ENCODE peak calls at places on chromosomes 5 and 9, in eight cellular contexts. U is activated naive CD4-positive, alpha-beta T cell; O is brain microvascular endothelial cell; N is fibroblast of the conjunctiva; C is NCI-H82; F is Right ventricle myocardium superior; L is MV-4-11; G is SJSA1. P is an unnamed sample.
A peak's percentile ranks its signal among the peaks of the same experiment; 100 is the strongest.

GRCh38 chr5:177183766-177184165 is 50.2 kb downstream of the NSD1 start:
- DNase-seq in U (no peak), O (no peak), N (no peak), C (no peak), F (no peak), L (no peak), G (no peak), P (no peak)

GRCh38 chr9:99184073-99184426 is 37.7 kb downstream of the ALG2 start:
- DNase-seq in U (no peak), O (no peak), N (no peak), C (no peak), F (peak; percentile 60), L (no peak), G (no peak), P (no peak)

GRCh38 chr9:91809581-91810285 is 140.3 kb downstream of the ROR2 start:
- DNase-seq in U (no peak), O (peak; percentile 13), N (no peak), C (no peak), F (no peak), L (no peak), G (no peak), P (peak; percentile 85)

GRCh38 chr5:151565971-151566370 is 25.2 kb downstream of the FAT2 start:
- DNase-seq in U (no peak), O (no peak), N (no peak), C (no peak), F (no peak), L (no peak), G (no peak), P (no peak)

GRCh38 chr9:130289711-130290241 is 24.2 kb downstream of the HMCN2 start:
- DNase-seq in U (no peak), O (no peak), N (no peak), C (peak; percentile 29), F (no peak), L (no peak), G (no peak), P (no peak)

GRCh38 chr5:134455466-134455865 is 43.8 kb upstream of the CDKN2AIPNL start:
- DNase-seq in U (no peak), O (no peak), N (no peak), C (no peak), F (no peak), L (no peak), G (no peak), P (no peak)

GRCh38 chr5:43110606-43111170 is 10.0 kb upstream of the ZNF131 start:
- DNase-seq in U (peak; percentile 4), O (no peak), N (no peak), C (peak; percentile 10), F (no peak), L (no peak), G (no peak), P (no peak)

GRCh38 chr9:72271617-72272478 is 93.2 kb downstream of the ZFAND5 start:
- DNase-seq in U (no peak), O (peak; percentile 60), N (peak; percentile 32), C (peak; percentile 80), F (no peak), L (peak; percentile 30), G (peak; percentile 52), P (peak; percentile 82)

GRCh38 chr9:121085661-121086060 is 10.9 kb downstream of the CNTRL start:
- DNase-seq in U (no peak), O (no peak), N (no peak), C (no peak), F (no peak), L (no peak), G (no peak), P (peak; percentile 46)

GRCh38 chr5:134124289-134125194 is 10.1 kb downstream of the TCF7 start:
- DNase-seq in U (peak; percentile 26), O (no peak), N (peak; percentile 54), C (no peak), F (no peak), L (no peak), G (peak; percentile 94), P (peak; percentile 87)

GRCh38 chr9:91039835-91040140 is 238.2 kb downstream of the SYK start:
- DNase-seq in U (no peak), O (no peak), N (no peak), C (no peak), F (no peak), L (no peak), G (no peak), P (no peak)

GRCh38 chr9:112013261-112013660 is 116.6 kb downstream of the UGCG start:
- DNase-seq in U (no peak), O (no peak), N (no peak), C (no peak), F (no peak), L (peak; percentile 86), G (no peak), P (no peak)

GRCh38 chr5:127519527-127519926 is 2.1 kb downstream of the PRRC1 start:
- DNase-seq in U (no peak), O (peak; percentile 2), N (no peak), C (no peak), F (no peak), L (peak; percentile 53), G (no peak), P (no peak)

GRCh38 chr5:57911466-57911865 is 428.9 kb upstream of the ACTBL2 start:
- DNase-seq in U (no peak), O (no peak), N (no peak), C (peak; percentile 1), F (no peak), L (no peak), G (no peak), P (no peak)

GRCh38 chr9:108053555-108054061 is 564.0 kb upstream of the KLF4 start:
- DNase-seq in U (no peak), O (peak; percentile 56), N (peak; percentile 90), C (peak; percentile 51), F (peak; percentile 83), L (no peak), G (no peak), P (peak; percentile 44)

GRCh38 chr9:127179633-127180401 is 57.4 kb upstream of the ANGPTL2 start:
- DNase-seq in U (no peak), O (no peak), N (no peak), C (no peak), F (no peak), L (no peak), G (peak; percentile 24), P (no peak)

GRCh38 chr9:104247899-104248460 is 153.9 kb downstream of the SMC2 start:
- DNase-seq in U (no peak), O (no peak), N (no peak), C (no peak), F (no peak), L (no peak), G (no peak), P (peak; percentile 15)

GRCh38 chr9:77999231-77999631 is 32.4 kb downstream of the GNAQ start:
- DNase-seq in U (no peak), O (no peak), N (no peak), C (no peak), F (no peak), L (no peak), G (no peak), P (peak; percentile 31)